ENCODE peak calls at places on chromosomes 1 and 21, in six cellular contexts. One of them, this sample, is unnamed.

GRCh38 chr1:24694380-24694843 is 50.8 kb upstream of the CLIC4 start:
- DNase-seq in aorta: no peak
- DNase-seq in WERI-Rb-1: no peak
- DNase-seq in AG04450: no peak
- DNase-seq in CD8-positive, alpha-beta T cell: peak; percentile 10
- DNase-seq in thyroid gland: no peak
- DNase-seq in this sample: no peak

GRCh38 chr1:154982897-154983648 is at the start of gene FLAD1:
- DNase-seq in aorta: peak; percentile 97
- DNase-seq in WERI-Rb-1: peak; percentile 100
- DNase-seq in AG04450: peak; percentile 99
- DNase-seq in CD8-positive, alpha-beta T cell: peak; percentile 90
- DNase-seq in thyroid gland: peak; percentile 96
- DNase-seq in this sample: peak; percentile 100

GRCh38 chr1:171424494-171424893 is 60.8 kb upstream of the PRRC2C start:
- DNase-seq in aorta: no peak
- DNase-seq in WERI-Rb-1: no peak
- DNase-seq in AG04450: no peak
- DNase-seq in CD8-positive, alpha-beta T cell: no peak
- DNase-seq in thyroid gland: no peak
- DNase-seq in this sample: no peak

GRCh38 chr21:10273196-10273595 is 248.2 kb upstream of the TPTE start:
- DNase-seq in aorta: no peak
- DNase-seq in WERI-Rb-1: no peak
- DNase-seq in AG04450: no peak
- DNase-seq in CD8-positive, alpha-beta T cell: no peak
- DNase-seq in thyroid gland: no peak
- DNase-seq in this sample: no peak

GRCh38 chr1:99682291-99682751 is 36.4 kb downstream of the PALMD start:
- DNase-seq in aorta: no peak
- DNase-seq in WERI-Rb-1: no peak
- DNase-seq in AG04450: peak; percentile 24
- DNase-seq in CD8-positive, alpha-beta T cell: no peak
- DNase-seq in thyroid gland: no peak
- DNase-seq in this sample: no peak

GRCh38 chr1:10975567-10976326 is 36.7 kb upstream of the TARDBP start:
- DNase-seq in aorta: no peak
- DNase-seq in WERI-Rb-1: no peak
- DNase-seq in AG04450: peak; percentile 79
- DNase-seq in CD8-positive, alpha-beta T cell: no peak
- DNase-seq in thyroid gland: no peak
- DNase-seq in this sample: peak; percentile 61

GRCh38 chr1:180971273-180971997 is 51.2 kb downstream of the STX6 start:
- DNase-seq in aorta: no peak
- DNase-seq in WERI-Rb-1: no peak
- DNase-seq in AG04450: no peak
- DNase-seq in CD8-positive, alpha-beta T cell: no peak
- DNase-seq in thyroid gland: no peak
- DNase-seq in this sample: no peak

GRCh38 chr1:159088050-159088449 is 11.5 kb upstream of the AIM2 start:
- DNase-seq in aorta: no peak
- DNase-seq in WERI-Rb-1: no peak
- DNase-seq in AG04450: peak; percentile 48
- DNase-seq in CD8-positive, alpha-beta T cell: no peak
- DNase-seq in thyroid gland: no peak
- DNase-seq in this sample: no peak

GRCh38 chr1:208272311-208272710 is 28.1 kb upstream of the PLXNA2 start:
- DNase-seq in aorta: no peak
- DNase-seq in WERI-Rb-1: no peak
- DNase-seq in AG04450: no peak
- DNase-seq in CD8-positive, alpha-beta T cell: no peak
- DNase-seq in thyroid gland: no peak
- DNase-seq in this sample: no peak

GRCh38 chr1:103489881-103490280 is 35.6 kb upstream of the RNPC3 start:
- DNase-seq in aorta: no peak
- DNase-seq in WERI-Rb-1: no peak
- DNase-seq in AG04450: no peak
- DNase-seq in CD8-positive, alpha-beta T cell: no peak
- DNase-seq in thyroid gland: no peak
- DNase-seq in this sample: no peak

GRCh38 chr1:3453891-3454810 is at the start of gene ARHGEF16:
- DNase-seq in aorta: peak; percentile 67
- DNase-seq in WERI-Rb-1: peak; percentile 88
- DNase-seq in AG04450: no peak
- DNase-seq in CD8-positive, alpha-beta T cell: peak; percentile 14
- DNase-seq in thyroid gland: peak; percentile 90
- DNase-seq in this sample: peak; percentile 88

GRCh38 chr1:211369640-211370039 is 43.0 kb downstream of the TRAF5 start:
- DNase-seq in aorta: no peak
- DNase-seq in WERI-Rb-1: no peak
- DNase-seq in AG04450: no peak
- DNase-seq in CD8-positive, alpha-beta T cell: no peak
- DNase-seq in thyroid gland: no peak
- DNase-seq in this sample: no peak

GRCh38 chr1:52139817-52140540 is 1.9 kb upstream of the ZFYVE9 start:
- DNase-seq in aorta: no peak
- DNase-seq in WERI-Rb-1: no peak
- DNase-seq in AG04450: peak; percentile 43
- DNase-seq in CD8-positive, alpha-beta T cell: no peak
- DNase-seq in thyroid gland: no peak
- DNase-seq in this sample: peak; percentile 6

GRCh38 chr1:31523769-31524168 is 52.5 kb upstream of the TINAGL1 start:
- DNase-seq in aorta: peak; percentile 80
- DNase-seq in WERI-Rb-1: no peak
- DNase-seq in AG04450: no peak
- DNase-seq in CD8-positive, alpha-beta T cell: no peak
- DNase-seq in thyroid gland: peak; percentile 84
- DNase-seq in this sample: peak; percentile 32

GRCh38 chr1:110726755-110727154 is 52.0 kb upstream of the KCNA3 start:
- DNase-seq in aorta: no peak
- DNase-seq in WERI-Rb-1: no peak
- DNase-seq in AG04450: no peak
- DNase-seq in CD8-positive, alpha-beta T cell: no peak
- DNase-seq in thyroid gland: no peak
- DNase-seq in this sample: no peak

GRCh38 chr1:221783936-221784335 is 42.0 kb upstream of the DUSP10 start:
- DNase-seq in aorta: no peak
- DNase-seq in WERI-Rb-1: no peak
- DNase-seq in AG04450: no peak
- DNase-seq in CD8-positive, alpha-beta T cell: no peak
- DNase-seq in thyroid gland: no peak
- DNase-seq in this sample: no peak

GRCh38 chr1:230381049-230381467 is 45.1 kb downstream of the PGBD5 start:
- DNase-seq in aorta: no peak
- DNase-seq in WERI-Rb-1: no peak
- DNase-seq in AG04450: no peak
- DNase-seq in CD8-positive, alpha-beta T cell: no peak
- DNase-seq in thyroid gland: no peak
- DNase-seq in this sample: peak; percentile 74

GRCh38 chr1:40770296-40771070 is 13.1 kb upstream of the KCNQ4 start:
- DNase-seq in aorta: no peak
- DNase-seq in WERI-Rb-1: no peak
- DNase-seq in AG04450: no peak
- DNase-seq in CD8-positive, alpha-beta T cell: no peak
- DNase-seq in thyroid gland: no peak
- DNase-seq in this sample: no peak

GRCh38 chr1:247228133-247228532 is 27.7 kb upstream of the VN1R5 start:
- DNase-seq in aorta: no peak
- DNase-seq in WERI-Rb-1: no peak
- DNase-seq in AG04450: no peak
- DNase-seq in CD8-positive, alpha-beta T cell: no peak
- DNase-seq in thyroid gland: no peak
- DNase-seq in this sample: no peak

GRCh38 chr1:177959793-177960515 is 9.9 kb downstream of the SEC16B start:
- DNase-seq in aorta: no peak
- DNase-seq in WERI-Rb-1: no peak
- DNase-seq in AG04450: no peak
- DNase-seq in CD8-positive, alpha-beta T cell: no peak
- DNase-seq in thyroid gland: no peak
- DNase-seq in this sample: no peak

GRCh38 chr1:155889566-155889965 is 21.6 kb downstream of the RIT1 start:
- DNase-seq in aorta: no peak
- DNase-seq in WERI-Rb-1: no peak
- DNase-seq in AG04450: no peak
- DNase-seq in CD8-positive, alpha-beta T cell: no peak
- DNase-seq in thyroid gland: no peak
- DNase-seq in this sample: no peak

GRCh38 chr1:172135076-172135672 is 285.3 kb upstream of the C1orf105 start:
- DNase-seq in aorta: no peak
- DNase-seq in WERI-Rb-1: peak; percentile 17
- DNase-seq in AG04450: no peak
- DNase-seq in CD8-positive, alpha-beta T cell: no peak
- DNase-seq in thyroid gland: no peak
- DNase-seq in this sample: no peak

GRCh38 chr1:173161510-173162221 is 45.5 kb downstream of the TNFSF4 start:
- DNase-seq in aorta: no peak
- DNase-seq in WERI-Rb-1: no peak
- DNase-seq in AG04450: peak; percentile 20
- DNase-seq in CD8-positive, alpha-beta T cell: no peak
- DNase-seq in thyroid gland: no peak
- DNase-seq in this sample: no peak

GRCh38 chr1:107739183-107739582 is 225.8 kb downstream of the VAV3 start:
- DNase-seq in aorta: no peak
- DNase-seq in WERI-Rb-1: no peak
- DNase-seq in AG04450: no peak
- DNase-seq in CD8-positive, alpha-beta T cell: no peak
- DNase-seq in thyroid gland: no peak
- DNase-seq in this sample: peak; percentile 2

GRCh38 chr1:170881268-170882265 is 53.8 kb upstream of the MROH9 start:
- DNase-seq in aorta: no peak
- DNase-seq in WERI-Rb-1: no peak
- DNase-seq in AG04450: no peak
- DNase-seq in CD8-positive, alpha-beta T cell: no peak
- DNase-seq in thyroid gland: peak; percentile 14
- DNase-seq in this sample: no peak

GRCh38 chr1:184792450-184792969 is 37.9 kb upstream of the EDEM3 start:
- DNase-seq in aorta: peak; percentile 93
- DNase-seq in WERI-Rb-1: no peak
- DNase-seq in AG04450: peak; percentile 84
- DNase-seq in CD8-positive, alpha-beta T cell: no peak
- DNase-seq in thyroid gland: peak; percentile 10
- DNase-seq in this sample: peak; percentile 95

GRCh38 chr1:236311040-236311439 is 29.3 kb upstream of the ERO1B start:
- DNase-seq in aorta: no peak
- DNase-seq in WERI-Rb-1: no peak
- DNase-seq in AG04450: no peak
- DNase-seq in CD8-positive, alpha-beta T cell: no peak
- DNase-seq in thyroid gland: no peak
- DNase-seq in this sample: no peak

GRCh38 chr1:212482352-212483153 is 49.8 kb downstream of the NENF start:
- DNase-seq in aorta: no peak
- DNase-seq in WERI-Rb-1: no peak
- DNase-seq in AG04450: no peak
- DNase-seq in CD8-positive, alpha-beta T cell: no peak
- DNase-seq in thyroid gland: peak; percentile 54
- DNase-seq in this sample: no peak

DNA sequence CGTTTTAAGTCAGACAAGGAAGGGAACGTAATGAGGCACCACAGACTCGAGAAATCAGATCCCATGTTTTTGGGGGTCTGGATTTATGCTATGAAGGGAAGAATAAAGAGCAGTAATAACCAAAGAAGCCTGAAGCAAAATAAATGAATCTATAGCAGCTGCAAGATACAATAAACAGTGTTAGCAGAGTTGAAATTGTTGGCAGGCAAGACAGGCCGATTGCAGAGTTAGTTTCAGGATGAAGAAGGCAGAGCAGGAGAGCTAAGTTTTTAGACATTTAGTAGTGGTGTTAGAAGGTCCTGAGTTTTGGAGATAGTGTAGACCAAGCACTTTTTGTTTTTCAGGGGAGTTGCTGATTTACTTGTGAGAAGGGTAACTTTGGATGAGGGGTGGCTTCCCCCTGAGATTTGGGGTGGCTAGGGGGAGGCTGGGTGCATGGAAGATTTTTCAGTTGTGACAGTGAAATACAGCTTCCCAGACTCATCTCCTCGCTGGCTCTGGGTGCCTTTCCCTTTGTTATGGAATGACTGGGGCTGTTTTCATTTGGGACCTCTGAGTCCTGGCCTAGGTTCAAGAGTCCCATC is 571 bp downstream of the DDR2 start:
- DNase-seq in aorta: no peak
- DNase-seq in WERI-Rb-1: no peak
- DNase-seq in AG04450: no peak
- DNase-seq in CD8-positive, alpha-beta T cell: no peak
- DNase-seq in thyroid gland: no peak
- DNase-seq in this sample: no peak
- H3K27ac ChIP-seq in aorta: peak overlapping the region; percentile 95
- H3K27ac ChIP-seq in WERI-Rb-1: no peak overlapping the region
- H3K27ac ChIP-seq in AG04450: peak overlapping the region; percentile 97
- H3K27ac ChIP-seq in CD8-positive, alpha-beta T cell: no peak overlapping the region
- H3K27ac ChIP-seq in thyroid gland: peak overlapping the region; percentile 57
- H3K27ac ChIP-seq in this sample: no peak overlapping the region

GRCh38 chr1:245614986-245615385 is 460.2 kb downstream of the KIF26B start:
- DNase-seq in aorta: no peak
- DNase-seq in WERI-Rb-1: no peak
- DNase-seq in AG04450: no peak
- DNase-seq in CD8-positive, alpha-beta T cell: no peak
- DNase-seq in thyroid gland: no peak
- DNase-seq in this sample: no peak
- H3K4me3 ChIP-seq in aorta: no peak overlapping the region
- H3K4me3 ChIP-seq in WERI-Rb-1: no peak overlapping the region
- H3K4me3 ChIP-seq in AG04450: no peak overlapping the region
- H3K4me3 ChIP-seq in CD8-positive, alpha-beta T cell: no peak overlapping the region
- H3K4me3 ChIP-seq in thyroid gland: no peak overlapping the region
- H3K4me3 ChIP-seq in this sample: no peak overlapping the region

DNA sequence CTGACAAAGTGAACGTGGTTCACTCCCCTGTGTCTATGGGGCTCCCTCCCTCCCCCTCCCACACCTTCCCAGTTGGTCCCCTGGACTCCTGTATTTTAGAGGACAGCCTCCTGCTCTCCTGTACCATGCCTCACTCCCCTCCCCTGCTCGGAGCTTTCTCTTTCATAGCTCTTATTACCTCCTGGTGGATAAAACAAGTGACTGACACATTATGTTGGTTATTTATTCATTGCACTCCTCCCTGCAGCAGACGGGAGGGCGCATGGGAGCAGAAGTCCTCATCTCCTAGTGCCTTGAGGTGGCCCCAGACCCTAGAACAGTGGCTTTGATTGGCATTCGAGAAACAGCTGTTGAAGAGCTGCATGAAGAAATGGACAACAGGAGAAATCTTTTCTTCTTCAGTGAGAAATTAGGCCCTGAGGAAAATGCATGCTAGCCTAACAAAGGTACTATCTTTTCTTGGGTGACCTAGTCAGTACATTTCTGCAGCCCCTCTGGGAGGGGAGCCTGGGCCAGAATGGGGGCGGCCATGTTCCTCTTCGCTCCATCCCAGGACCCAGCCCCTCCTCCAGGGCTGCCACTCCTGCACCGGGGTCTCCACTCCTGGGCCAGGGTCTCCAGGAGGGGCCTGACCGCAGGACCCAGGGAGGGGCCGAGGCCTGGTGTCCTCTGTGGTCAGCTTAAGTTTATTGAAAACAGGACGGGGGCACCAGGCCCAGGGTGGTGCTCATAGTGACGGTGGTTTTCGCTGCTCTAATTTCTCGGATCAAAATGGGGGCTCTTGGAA is 1.2 kb upstream of the TFF1 start:
- DNase-seq in aorta: no peak
- DNase-seq in WERI-Rb-1: no peak
- DNase-seq in AG04450: no peak
- DNase-seq in CD8-positive, alpha-beta T cell: no peak
- DNase-seq in thyroid gland: no peak
- DNase-seq in this sample: no peak
- H3K27me3 ChIP-seq in aorta: no peaks in the 10 kb centered on the region
- H3K27me3 ChIP-seq in WERI-Rb-1: no peaks in the 10 kb centered on the region
- H3K27me3 ChIP-seq in AG04450: no peaks in the 10 kb centered on the region
- H3K27me3 ChIP-seq in CD8-positive, alpha-beta T cell: no peaks in the 10 kb centered on the region
- H3K27me3 ChIP-seq in thyroid gland: no peaks in the 10 kb centered on the region
- H3K27me3 ChIP-seq in this sample: no peaks in the 10 kb centered on the region

GRCh38 chr1:243495032-243495431 is 239.2 kb downstream of the SDCCAG8 start:
- DNase-seq in aorta: no peak
- DNase-seq in WERI-Rb-1: no peak
- DNase-seq in AG04450: no peak
- DNase-seq in CD8-positive, alpha-beta T cell: no peak
- DNase-seq in thyroid gland: no peak
- DNase-seq in this sample: no peak
- H3K27ac ChIP-seq in aorta: no peak overlapping the region
- H3K27ac ChIP-seq in WERI-Rb-1: peak overlapping the region; percentile 55
- H3K27ac ChIP-seq in AG04450: no peak overlapping the region
- H3K27ac ChIP-seq in CD8-positive, alpha-beta T cell: no peak overlapping the region
- H3K27ac ChIP-seq in thyroid gland: no peak overlapping the region
- H3K27ac ChIP-seq in this sample: no peak overlapping the region